ENCODE peak calls at places on chromosome 6, in nine cellular contexts. Z, A, O, Y, D, R, M, B and I are unnamed samples.

GRCh38 chr6:148523551-148523950 is 180.9 kb downstream of the SASH1 start:
- DNase-seq in Z (no peak), A (no peak), O (no peak), Y (no peak), D (no peak), R (no peak), M (no peak), B (no peak), I (no peak)

GRCh38 chr6:170020041-170020583 is 268.7 kb downstream of the ERMARD start:
- DNase-seq in Z (no peak), A (no peak), O (no peak), Y (no peak), D (no peak), R (no peak), M (no peak), B (no peak), I (no peak)

GRCh38 chr6:154888426-154888825 is 106.7 kb upstream of the TIAM2 start:
- DNase-seq in Z (no peak), A (no peak), O (no peak), Y (no peak), D (no peak), R (no peak), M (no peak), B (no peak), I (no peak)

GRCh38 chr6:49664817-49665216 is 28.2 kb upstream of the RHAG start:
- DNase-seq in Z (no peak), A (no peak), O (no peak), Y (no peak), D (no peak), R (no peak), M (no peak), B (no peak), I (no peak)

GRCh38 chr6:43021270-43022047 is at the start of gene RRP36:
- DNase-seq in Z (peak; percentile 67), A (peak; percentile 83), O (peak; percentile 86), Y (peak; percentile 68), D (peak; percentile 80), R (peak; percentile 87), M (peak; percentile 72), B (peak; percentile 91), I (peak; percentile 52)

GRCh38 chr6:85168146-85168545 is 281.7 kb upstream of the NT5E start:
- DNase-seq in Z (no peak), A (no peak), O (no peak), Y (no peak), D (no peak), R (no peak), M (no peak), B (no peak), I (no peak)

GRCh38 chr6:136726837-136727557 is 65.3 kb downstream of the MAP3K5 start:
- DNase-seq in Z (no peak), A (no peak), O (no peak), Y (no peak), D (no peak), R (no peak), M (no peak), B (no peak), I (no peak)

GRCh38 chr6:14209005-14209404 is 91.4 kb downstream of the CD83 start:
- DNase-seq in Z (no peak), A (no peak), O (no peak), Y (no peak), D (no peak), R (no peak), M (no peak), B (no peak), I (no peak)

GRCh38 chr6:9399916-9400315 is 964.6 kb upstream of the SLC35B3 start:
- DNase-seq in Z (no peak), A (no peak), O (no peak), Y (no peak), D (no peak), R (no peak), M (no peak), B (no peak), I (no peak)